ENCODE peak calls at places on chromosome 10, in seven cellular contexts. One of them, this sample, is unnamed. For H3K36me3 and H3K4me1, the result is how much of the 10 kb centered on the place peaks cover.

GRCh38 chr10:4485611-4486010 is 340.4 kb upstream of the AKR1E2 start:
- DNase-seq in colonic mucosa: no peak
- DNase-seq in PC-9: no peak
- DNase-seq in IMR-90: no peak
- DNase-seq in heart left ventricle: no peak
- DNase-seq in ovary: no peak
- DNase-seq in SJCRH30: no peak
- DNase-seq in this sample: no peak

GRCh38 chr10:137031-137430 is 1.8 kb downstream of the ZMYND11 start:
- DNase-seq in SJCRH30: peak
- DNase-seq in ovary: no peak
- DNase-seq in colonic mucosa: no peak
- DNase-seq in IMR-90: peak
- DNase-seq in PC-9: no peak
- DNase-seq in heart left ventricle: no peak
- DNase-seq in this sample: no peak

GRCh38 chr10:50260791-50261281 is 9.5 kb upstream of the ASAH2 start:
- DNase-seq in ovary: no peak
- DNase-seq in SJCRH30: no peak
- DNase-seq in colonic mucosa: no peak
- DNase-seq in heart left ventricle: no peak
- DNase-seq in PC-9: no peak
- DNase-seq in IMR-90: peak
- DNase-seq in this sample: no peak

GRCh38 chr10:28593811-28594210 is 60.9 kb downstream of the WAC start:
- DNase-seq in PC-9: no peak
- DNase-seq in colonic mucosa: no peak
- DNase-seq in SJCRH30: no peak
- DNase-seq in IMR-90: no peak
- DNase-seq in heart left ventricle: no peak
- DNase-seq in ovary: no peak
- DNase-seq in this sample: no peak

GRCh38 chr10:93458821-93459257 is 23.3 kb downstream of the MYOF start:
- DNase-seq in ovary: peak
- DNase-seq in heart left ventricle: peak
- DNase-seq in SJCRH30: peak
- DNase-seq in PC-9: peak
- DNase-seq in IMR-90: peak
- DNase-seq in colonic mucosa: no peak
- DNase-seq in this sample: no peak

GRCh38 chr10:123236122-123236521 is 81.9 kb downstream of the BUB3 start:
- DNase-seq in heart left ventricle: no peak
- DNase-seq in PC-9: no peak
- DNase-seq in colonic mucosa: no peak
- DNase-seq in IMR-90: no peak
- DNase-seq in SJCRH30: peak
- DNase-seq in ovary: no peak
- DNase-seq in this sample: no peak

GRCh38 chr10:127577376-127577775 is 28.3 kb downstream of the NPS start:
- DNase-seq in PC-9: no peak
- DNase-seq in ovary: no peak
- DNase-seq in IMR-90: peak
- DNase-seq in colonic mucosa: no peak
- DNase-seq in SJCRH30: peak
- DNase-seq in heart left ventricle: no peak
- DNase-seq in this sample: no peak

GRCh38 chr10:103767756-103768155 is 87.6 kb downstream of the SH3PXD2A start:
- DNase-seq in IMR-90: peak
- DNase-seq in ovary: no peak
- DNase-seq in colonic mucosa: no peak
- DNase-seq in heart left ventricle: no peak
- DNase-seq in PC-9: no peak
- DNase-seq in SJCRH30: peak
- DNase-seq in this sample: no peak

GRCh38 chr10:116833986-116834760 is 15.1 kb upstream of the ENO4 start:
- DNase-seq in colonic mucosa: no peak
- DNase-seq in ovary: no peak
- DNase-seq in SJCRH30: no peak
- DNase-seq in IMR-90: no peak
- DNase-seq in PC-9: no peak
- DNase-seq in heart left ventricle: no peak
- DNase-seq in this sample: no peak

GRCh38 chr10:57891201-57892006 is 376.3 kb downstream of the IPMK start:
- DNase-seq in IMR-90: no peak
- DNase-seq in heart left ventricle: no peak
- DNase-seq in ovary: no peak
- DNase-seq in SJCRH30: no peak
- DNase-seq in PC-9: peak
- DNase-seq in colonic mucosa: peak
- DNase-seq in this sample: peak

GRCh38 chr10:4372601-4373000 is 453.4 kb upstream of the AKR1E2 start:
- DNase-seq in IMR-90: peak
- DNase-seq in heart left ventricle: no peak
- DNase-seq in ovary: no peak
- DNase-seq in colonic mucosa: no peak
- DNase-seq in SJCRH30: peak
- DNase-seq in PC-9: no peak
- DNase-seq in this sample: no peak

GRCh38 chr10:178208-178607 is 43.0 kb downstream of the ZMYND11 start:
- DNase-seq in IMR-90: peak
- DNase-seq in PC-9: no peak
- DNase-seq in SJCRH30: peak
- DNase-seq in ovary: no peak
- DNase-seq in heart left ventricle: no peak
- DNase-seq in colonic mucosa: no peak
- DNase-seq in this sample: no peak

GRCh38 chr10:71335173-71335572 is 16.1 kb downstream of the SLC29A3 start:
- DNase-seq in colonic mucosa: no peak
- DNase-seq in SJCRH30: no peak
- DNase-seq in PC-9: no peak
- DNase-seq in IMR-90: no peak
- DNase-seq in ovary: no peak
- DNase-seq in heart left ventricle: no peak
- DNase-seq in this sample: peak

GRCh38 chr10:71333154-71333887 is 14.3 kb downstream of the SLC29A3 start:
- DNase-seq in IMR-90: no peak
- DNase-seq in colonic mucosa: no peak
- DNase-seq in ovary: no peak
- DNase-seq in SJCRH30: no peak
- DNase-seq in PC-9: no peak
- DNase-seq in heart left ventricle: peak
- DNase-seq in this sample: no peak

GRCh38 chr10:71331736-71332135 is 12.7 kb downstream of the SLC29A3 start:
- DNase-seq in SJCRH30: no peak
- DNase-seq in ovary: no peak
- DNase-seq in PC-9: peak
- DNase-seq in IMR-90: no peak
- DNase-seq in heart left ventricle: no peak
- DNase-seq in colonic mucosa: no peak
- DNase-seq in this sample: no peak

GRCh38 chr10:71334228-71334791 is 15.3 kb downstream of the SLC29A3 start:
- DNase-seq in PC-9: peak
- DNase-seq in colonic mucosa: no peak
- DNase-seq in ovary: peak
- DNase-seq in IMR-90: no peak
- DNase-seq in SJCRH30: no peak
- DNase-seq in heart left ventricle: no peak
- DNase-seq in this sample: no peak

GRCh38 chr10:71330789-71331404 is 11.8 kb downstream of the SLC29A3 start:
- DNase-seq in SJCRH30: no peak
- DNase-seq in heart left ventricle: no peak
- DNase-seq in ovary: no peak
- DNase-seq in colonic mucosa: no peak
- DNase-seq in IMR-90: no peak
- DNase-seq in PC-9: no peak
- DNase-seq in this sample: no peak
- H3K4me3 ChIP-seq in SJCRH30: no peak
- H3K4me3 ChIP-seq in heart left ventricle: no peak
- H3K4me3 ChIP-seq in ovary: no peak
- H3K4me3 ChIP-seq in colonic mucosa: no peak
- H3K4me3 ChIP-seq in IMR-90: no peak
- H3K4me3 ChIP-seq in PC-9: no peak
- H3K4me3 ChIP-seq in this sample: no peak

GRCh38 chr10:97463363-97464132 is 17.6 kb downstream of the ZDHHC16 start:
- DNase-seq in ovary: no peak
- DNase-seq in PC-9: peak
- DNase-seq in colonic mucosa: peak
- DNase-seq in IMR-90: peak
- DNase-seq in heart left ventricle: no peak
- DNase-seq in SJCRH30: peak
- DNase-seq in this sample: peak
- H3K36me3 ChIP-seq in ovary: under half
- H3K36me3 ChIP-seq in PC-9: under half
- H3K36me3 ChIP-seq in colonic mucosa: under half
- H3K36me3 ChIP-seq in IMR-90: half or more
- H3K36me3 ChIP-seq in heart left ventricle: half or more
- H3K36me3 ChIP-seq in SJCRH30: half or more
- H3K36me3 ChIP-seq in this sample: under half

DNA sequence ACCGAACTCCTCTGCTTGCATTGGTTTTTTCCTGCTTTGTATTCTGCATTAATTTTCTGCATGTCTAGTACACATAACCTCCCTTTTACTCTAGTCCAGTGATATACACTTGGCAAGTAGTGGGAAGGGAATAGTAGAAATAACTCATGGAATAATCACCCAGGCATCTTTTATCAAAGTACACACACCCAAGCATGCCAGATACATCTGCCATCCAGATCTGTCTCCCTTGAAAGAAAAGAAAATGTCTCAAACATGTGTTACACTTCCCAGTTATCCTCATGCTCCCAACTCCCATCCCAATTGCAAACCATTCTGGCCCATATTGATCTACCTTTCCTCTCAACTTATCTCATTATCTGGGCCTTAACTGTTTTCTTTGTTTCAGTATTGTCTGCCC is 79.0 kb downstream of the PHYHIPL start:
- DNase-seq in colonic mucosa: no peak
- DNase-seq in PC-9: no peak
- DNase-seq in SJCRH30: no peak
- DNase-seq in ovary: no peak
- DNase-seq in IMR-90: no peak
- DNase-seq in heart left ventricle: no peak
- DNase-seq in this sample: no peak
- H3K4me1 ChIP-seq in colonic mucosa: under half
- H3K4me1 ChIP-seq in PC-9: under half
- H3K4me1 ChIP-seq in SJCRH30: under half
- H3K4me1 ChIP-seq in ovary: under half
- H3K4me1 ChIP-seq in IMR-90: under half
- H3K4me1 ChIP-seq in heart left ventricle: under half
- H3K4me1 ChIP-seq in this sample: under half

GRCh38 chr10:94489976-94490788 is 55.4 kb upstream of the HELLS start:
- DNase-seq in IMR-90: no peak
- DNase-seq in ovary: no peak
- DNase-seq in PC-9: no peak
- DNase-seq in heart left ventricle: no peak
- DNase-seq in SJCRH30: no peak
- DNase-seq in colonic mucosa: no peak
- DNase-seq in this sample: no peak
- H3K4me3 ChIP-seq in IMR-90: no peak
- H3K4me3 ChIP-seq in ovary: no peak
- H3K4me3 ChIP-seq in PC-9: no peak
- H3K4me3 ChIP-seq in heart left ventricle: no peak
- H3K4me3 ChIP-seq in SJCRH30: no peak
- H3K4me3 ChIP-seq in colonic mucosa: no peak
- H3K4me3 ChIP-seq in this sample: no peak

GRCh38 chr10:33183658-33184057 is 150.8 kb downstream of the NRP1 start:
- DNase-seq in SJCRH30: no peak
- DNase-seq in colonic mucosa: no peak
- DNase-seq in IMR-90: no peak
- DNase-seq in PC-9: no peak
- DNase-seq in heart left ventricle: no peak
- DNase-seq in ovary: no peak
- DNase-seq in this sample: no peak
- H3K36me3 ChIP-seq in SJCRH30: under half
- H3K36me3 ChIP-seq in colonic mucosa: under half
- H3K36me3 ChIP-seq in IMR-90: under half
- H3K36me3 ChIP-seq in PC-9: under half
- H3K36me3 ChIP-seq in heart left ventricle: half or more
- H3K36me3 ChIP-seq in ovary: under half
- H3K36me3 ChIP-seq in this sample: under half

DNA sequence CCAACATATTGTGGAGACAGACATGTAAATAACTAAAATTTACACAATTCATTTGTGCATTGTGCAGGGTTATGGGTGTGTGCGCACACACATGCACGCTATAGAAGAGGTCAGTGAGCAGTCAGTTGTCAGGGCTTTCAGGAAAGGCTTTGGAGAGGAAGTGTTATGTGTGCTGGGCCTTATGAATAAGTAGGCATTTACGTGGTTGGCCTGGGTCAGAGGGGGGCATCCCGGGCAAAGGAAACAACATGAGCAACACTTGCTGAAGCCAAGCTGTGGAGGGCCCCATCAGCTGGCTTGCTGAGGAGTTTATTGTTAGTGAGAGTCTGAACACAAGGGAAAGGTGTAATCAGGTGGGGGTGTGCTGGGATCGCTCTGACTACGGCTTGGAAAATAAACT is 4.2 kb downstream of the PRXL2A start:
- DNase-seq in SJCRH30: peak
- DNase-seq in ovary: no peak
- DNase-seq in PC-9: no peak
- DNase-seq in IMR-90: no peak
- DNase-seq in colonic mucosa: no peak
- DNase-seq in heart left ventricle: no peak
- DNase-seq in this sample: no peak
- H3K4me1 ChIP-seq in SJCRH30: half or more
- H3K4me1 ChIP-seq in ovary: under half
- H3K4me1 ChIP-seq in PC-9: under half
- H3K4me1 ChIP-seq in IMR-90: under half
- H3K4me1 ChIP-seq in colonic mucosa: under half
- H3K4me1 ChIP-seq in heart left ventricle: half or more
- H3K4me1 ChIP-seq in this sample: half or more

GRCh38 chr10:31397852-31398251 is 78.8 kb downstream of the ZEB1 start:
- DNase-seq in ovary: no peak
- DNase-seq in PC-9: no peak
- DNase-seq in heart left ventricle: no peak
- DNase-seq in SJCRH30: no peak
- DNase-seq in IMR-90: no peak
- DNase-seq in colonic mucosa: no peak
- DNase-seq in this sample: no peak
- H3K4me3 ChIP-seq in ovary: no peak
- H3K4me3 ChIP-seq in PC-9: no peak
- H3K4me3 ChIP-seq in heart left ventricle: no peak
- H3K4me3 ChIP-seq in SJCRH30: no peak
- H3K4me3 ChIP-seq in IMR-90: no peak
- H3K4me3 ChIP-seq in colonic mucosa: no peak
- H3K4me3 ChIP-seq in this sample: no peak

This sample was measured in mucosa of descending colon.